ENCODE peak calls at places on chromosome X, in four cellular contexts. Y is NCI-H510A, Z is psoas muscle, Q is SK-N-SH. N is an unnamed sample.

GRCh38 chrX:13697976-13698375 is 9.0 kb downstream of the RAB9A start:
- DNase-seq in Y (no peak), Z (no peak), Q (no peak), N (no peak)

GRCh38 chrX:70332600-70332999 is 42.7 kb downstream of the KIF4A start:
- DNase-seq in Y (no peak), Z (no peak), Q (no peak), N (no peak)

GRCh38 chrX:97310373-97310772 is 426.7 kb downstream of the RPA4 start:
- DNase-seq in Y (no peak), Z (no peak), Q (no peak), N (no peak)

GRCh38 chrX:120514236-120514635 is 45.1 kb upstream of the LAMP2 start:
- DNase-seq in Y (no peak), Z (no peak), Q (peak), N (no peak)

GRCh38 chrX:14209034-14209433 is 179.3 kb upstream of the GEMIN8 start:
- DNase-seq in Y (no peak), Z (no peak), Q (no peak), N (no peak)

GRCh38 chrX:129773649-129774458 is 5.9 kb upstream of the SASH3 start:
- DNase-seq in Y (no peak), Z (peak), Q (no peak), N (no peak)

GRCh38 chrX:149527705-149528104 is 13.1 kb upstream of the EOLA1 start:
- DNase-seq in Y (no peak), Z (no peak), Q (peak), N (no peak)

GRCh38 chrX:70479197-70479969 is 34.7 kb downstream of the DLG3 start:
- DNase-seq in Y (no peak), Z (no peak), Q (no peak), N (no peak)

GRCh38 chrX:1035206-1035605 is 177.2 kb downstream of the CRLF2 start:
- DNase-seq in Y (no peak), Z (no peak), Q (no peak), N (no peak)

GRCh38 chrX:20378291-20378920 is 111.7 kb upstream of the RPS6KA3 start:
- DNase-seq in Y (no peak), Z (no peak), Q (no peak), N (no peak)

GRCh38 chrX:69031971-69032391 is 133.3 kb downstream of the PJA1 start:
- DNase-seq in Y (no peak), Z (no peak), Q (no peak), N (no peak)

GRCh38 chrX:72349190-72349589 is 43.5 kb upstream of the CITED1 start:
- DNase-seq in Y (no peak), Z (no peak), Q (no peak), N (no peak)

N was measured in esophagus squamous epithelium.